ENCODE peak calls at places on chromosome 21, in nine cellular contexts. E is NCI-H526 treated with DMSO at 0.1 percent for 48 hours, G is lower leg skin, B is AG04450, S is pancreas, Z is fibroblast of pulmonary artery, K is AG10803, C is amniotic stem cell, P is RCC 7860. Y is an unnamed sample.

GRCh38 chr21:44444286-44444931 is 10.9 kb upstream of the LRRC3 start:
- DNase-seq in E (no peak), G (no peak), B (no peak), S (no peak), Z (no peak), K (no peak), C (no peak), P (no peak), Y (no peak)

GRCh38 chr21:26169611-26170470 is 729 bp downstream of the APP start:
- DNase-seq in E (peak), G (peak), B (no peak), S (peak), Z (peak), K (peak), C (no peak), P (peak), Y (peak)

GRCh38 chr21:39645331-39645730 is 32.6 kb downstream of the B3GALT5 start:
- DNase-seq in E (no peak), G (no peak), B (no peak), S (no peak), Z (no peak), K (no peak), C (no peak), P (no peak), Y (no peak)

GRCh38 chr21:17925900-17926299 is 106.7 kb upstream of the C21orf91 start:
- DNase-seq in E (no peak), G (no peak), B (no peak), S (no peak), Z (peak), K (peak), C (no peak), P (no peak), Y (no peak)

GRCh38 chr21:43294194-43294902 is 125.5 kb downstream of the CRYAA start:
- DNase-seq in E (no peak), G (no peak), B (no peak), S (no peak), Z (no peak), K (no peak), C (no peak), P (no peak), Y (no peak)

GRCh38 chr21:44927587-44928461 is 7.1 kb upstream of the ITGB2 start:
- DNase-seq in E (no peak), G (no peak), B (no peak), S (no peak), Z (peak), K (peak), C (peak), P (peak), Y (no peak)

GRCh38 chr21:21897275-21897883 is 899.2 kb downstream of the NCAM2 start:
- DNase-seq in E (no peak), G (no peak), B (no peak), S (peak), Z (no peak), K (peak), C (no peak), P (no peak), Y (no peak)

GRCh38 chr21:42518216-42518615 is 4.6 kb downstream of the SLC37A1 start:
- DNase-seq in E (no peak), G (peak), B (no peak), S (no peak), Z (peak), K (peak), C (no peak), P (peak), Y (no peak)

GRCh38 chr21:41847066-41847804 is 31.9 kb downstream of the PRDM15 start:
- DNase-seq in E (no peak), G (no peak), B (no peak), S (no peak), Z (no peak), K (peak), C (no peak), P (no peak), Y (no peak)

GRCh38 chr21:42533306-42533962 is 19.8 kb downstream of the SLC37A1 start:
- DNase-seq in E (no peak), G (peak), B (no peak), S (no peak), Z (no peak), K (no peak), C (no peak), P (no peak), Y (no peak)

GRCh38 chr21:36684957-36685714 is 13.8 kb upstream of the SIM2 start:
- DNase-seq in E (no peak), G (peak), B (no peak), S (no peak), Z (no peak), K (peak), C (no peak), P (no peak), Y (no peak)